ENCODE peak calls at places on chromosomes 3 and 15, in four cellular contexts. P is activated T-cell treated with anti-CD3 and anti-CD28 coated beads, Interleukin-2, amount 50 U/mL, for 72 hours; V is activated CD8-positive, alpha-beta T cell treated with anti-CD3 and anti-CD28 coated beads for 36 hours; E is pancreas. X is an unnamed sample.

GRCh38 chr3:135017494-135017893 is 222.4 kb downstream of the EPHB1 start:
- ATAC-seq in P (no peak), V (no peak), E (no peak), X (no peak)

GRCh38 chr15:82838096-82838735 is 28.8 kb downstream of the WHAMM start:
- ATAC-seq in P (no peak), V (no peak), E (no peak), X (peak)

GRCh38 chr3:154766765-154767503 is 313.2 kb upstream of the MME start:
- ATAC-seq in P (no peak), V (no peak), E (no peak), X (no peak)

GRCh38 chr3:144384241-144384979 is 412.8 kb downstream of the DIPK2A start:
- ATAC-seq in P (no peak), V (no peak), E (no peak), X (no peak)

GRCh38 chr15:24878153-24878552 is 76.6 kb upstream of the SNRPN start:
- ATAC-seq in P (peak), V (peak), E (no peak), X (no peak)

GRCh38 chr3:66410371-66410770 is 90.5 kb downstream of the LRIG1 start:
- ATAC-seq in P (no peak), V (no peak), E (no peak), X (no peak)

GRCh38 chr15:32765236-32765635 is 47.4 kb downstream of the GREM1 start:
- ATAC-seq in P (no peak), V (no peak), E (no peak), X (no peak)

GRCh38 chr3:115380883-115381572 is 233.9 kb upstream of the ZBTB20 start:
- ATAC-seq in P (no peak), V (no peak), E (no peak), X (no peak)

GRCh38 chr3:5058463-5058862 is 63.6 kb upstream of the ARL8B start:
- ATAC-seq in P (no peak), V (no peak), E (peak), X (peak)

GRCh38 chr3:130905551-130905950 is 11.7 kb downstream of the ATP2C1 start:
- ATAC-seq in P (no peak), V (no peak), E (no peak), X (no peak)

GRCh38 chr15:100340721-100341661 is 784 bp downstream of the ADAMTS17 start:
- ATAC-seq in P (peak), V (peak), E (no peak), X (peak)

GRCh38 chr3:112087746-112088145 is 1.6 kb downstream of the C3orf52 start:
- ATAC-seq in P (no peak), V (no peak), E (peak), X (no peak)

GRCh38 chr3:59052803-59053411 is 3.1 kb upstream of the CFAP20DC start:
- ATAC-seq in P (no peak), V (no peak), E (no peak), X (no peak)

GRCh38 chr3:130543322-130543721 is 26.3 kb downstream of the COL6A6 start:
- ATAC-seq in P (no peak), V (no peak), E (no peak), X (no peak)

GRCh38 chr3:23283625-23284024 is 80.5 kb downstream of the UBE2E2 start:
- ATAC-seq in P (no peak), V (no peak), E (no peak), X (no peak)

GRCh38 chr3:31210068-31210650 is 315.7 kb upstream of the GADL1 start:
- ATAC-seq in P (no peak), V (no peak), E (no peak), X (no peak)

GRCh38 chr3:25854214-25854613 is 64.3 kb downstream of the OXSM start:
- ATAC-seq in P (no peak), V (no peak), E (no peak), X (no peak)

GRCh38 chr15:101381671-101382212 is 86.7 kb upstream of the SNRPA1 start:
- ATAC-seq in P (no peak), V (no peak), E (no peak), X (peak)

GRCh38 chr15:35719964-35720507 is 174.1 kb upstream of the DPH6 start:
- ATAC-seq in P (no peak), V (no peak), E (no peak), X (no peak)

GRCh38 chr3:185270262-185270955 is 16.6 kb upstream of the EHHADH start:
- ATAC-seq in P (peak), V (peak), E (no peak), X (peak)

GRCh38 chr15:28901587-28901980 is 15.8 kb downstream of the APBA2 start:
- ATAC-seq in P (no peak), V (no peak), E (no peak), X (no peak)

GRCh38 chr15:72382146-72382545 is 6.3 kb upstream of the HEXA start:
- ATAC-seq in P (no peak), V (no peak), E (no peak), X (no peak)

GRCh38 chr15:66251065-66251789 is 2.3 kb downstream of the MEGF11 start:
- ATAC-seq in P (no peak), V (no peak), E (no peak), X (no peak)

GRCh38 chr15:29747837-29748417 is 74.3 kb downstream of the TJP1 start:
- ATAC-seq in P (no peak), V (no peak), E (no peak), X (no peak)

GRCh38 chr3:46010519-46011113 is 15.0 kb upstream of the FYCO1 start:
- ATAC-seq in P (peak), V (peak), E (no peak), X (no peak)

GRCh38 chr3:44509393-44509921 is 32.0 kb upstream of the ZNF445 start:
- ATAC-seq in P (no peak), V (peak), E (peak), X (peak)

GRCh38 chr3:169838511-169838910 is 25.8 kb upstream of the LRRC34 start:
- ATAC-seq in P (no peak), V (no peak), E (no peak), X (no peak)